ENCODE peak calls at places on chromosomes 1 and 21, in five cellular contexts. I is HepG2, X is foreskin keratinocyte, D is Karpas-422, N is uterus. G is an unnamed sample.

GRCh38 chr1:38858833-38859560 is 575 bp downstream of the RRAGC start:
- DNase-seq in D (peak; percentile 81), I (peak; percentile 39), N (peak; percentile 39), X (peak; percentile 84), G (peak; percentile 87)

GRCh38 chr1:56187410-56187809 is 392.0 kb downstream of the PLPP3 start:
- DNase-seq in D (no peak), N (no peak), I (no peak), X (no peak), G (no peak)

GRCh38 chr1:59360170-59360569 is 63.3 kb downstream of the FGGY start:
- DNase-seq in D (no peak), X (peak; percentile 54), N (no peak), I (no peak), G (no peak)

GRCh38 chr1:201476670-201477344 is 7.8 kb upstream of the PHLDA3 start:
- DNase-seq in N (peak; percentile 62), D (no peak), X (peak; percentile 94), I (no peak), G (peak; percentile 75)

GRCh38 chr21:14488805-14489204 is 57.3 kb downstream of the SAMSN1 start:
- DNase-seq in N (no peak), I (no peak), X (no peak), D (no peak), G (no peak)

GRCh38 chr1:47984175-47984789 is 12.9 kb downstream of the TRABD2B start:
- DNase-seq in D (no peak), I (no peak), N (no peak), X (no peak), G (no peak)

GRCh38 chr1:46687095-46687659 is 15.5 kb downstream of the TEX38 start:
- DNase-seq in X (no peak), N (peak; percentile 77), I (no peak), D (no peak), G (peak; percentile 84)

GRCh38 chr1:225454067-225454618 is 26.3 kb upstream of the LBR start:
- DNase-seq in D (no peak), N (no peak), I (peak; percentile 65), X (no peak), G (no peak)

GRCh38 chr1:244066954-244067716 is 16.1 kb downstream of the ZBTB18 start:
- DNase-seq in X (no peak), I (no peak), N (no peak), D (no peak), G (no peak)

GRCh38 chr1:109933856-109934711 is 23.4 kb downstream of the CSF1 start:
- DNase-seq in N (no peak), I (peak; percentile 55), X (no peak), D (no peak), G (no peak)

GRCh38 chr21:37082856-37083611 is 10.0 kb downstream of the TTC3 start:
- DNase-seq in I (peak; percentile 89), N (no peak), D (no peak), X (no peak), G (no peak)

GRCh38 chr21:36735724-36736310 is 36.9 kb downstream of the SIM2 start:
- DNase-seq in X (no peak), N (no peak), I (no peak), D (no peak), G (no peak)

GRCh38 chr1:184487561-184488200 is 100.9 kb downstream of the C1orf21 start:
- DNase-seq in X (no peak), I (no peak), N (no peak), D (no peak), G (no peak)

GRCh38 chr1:16112558-16113555 is 39.4 kb upstream of the FAM131C start:
- DNase-seq in I (peak; percentile 90), X (no peak), N (no peak), D (no peak), G (no peak)

GRCh38 chr1:203479646-203480045 is 4.0 kb downstream of the PRELP start:
- DNase-seq in N (no peak), X (no peak), I (no peak), D (no peak), G (no peak)

GRCh38 chr1:20371411-20371810 is 80.7 kb downstream of the VWA5B1 start:
- DNase-seq in D (no peak), N (no peak), X (no peak), I (no peak), G (no peak)

GRCh38 chr1:103489881-103490280 is 35.6 kb upstream of the RNPC3 start:
- DNase-seq in I (no peak), D (no peak), X (no peak), N (no peak), G (no peak)

GRCh38 chr1:219443763-219444162 is 169.1 kb downstream of the ZC3H11B start:
- DNase-seq in X (no peak), N (no peak), I (no peak), D (no peak), G (no peak)

GRCh38 chr1:24990796-24991195 is 60.7 kb upstream of the RUNX3 start:
- DNase-seq in X (no peak), D (no peak), I (no peak), N (no peak), G (no peak)

GRCh38 chr21:38037416-38037815 is 121.2 kb upstream of the KCNJ6 start:
- DNase-seq in N (no peak), I (no peak), X (peak; percentile 62), D (no peak), G (no peak)

GRCh38 chr1:229305402-229305801 is 34.5 kb downstream of the RAB4A start:
- DNase-seq in D (no peak), N (no peak), X (no peak), I (no peak), G (no peak)

GRCh38 chr1:100265931-100266830 is at the start of gene RTCA:
- DNase-seq in D (peak; percentile 99), X (peak; percentile 62), N (peak; percentile 93), I (peak; percentile 90), G (peak; percentile 99)

GRCh38 chr1:93659805-93660479 is 21.7 kb downstream of the BCAR3 start:
- DNase-seq in D (no peak), N (no peak), I (peak; percentile 73), X (no peak), G (no peak)

GRCh38 chr1:184972281-184973055 is 1.8 kb downstream of the NIBAN1 start:
- DNase-seq in I (no peak), D (peak; percentile 54), N (no peak), X (peak; percentile 50), G (no peak)

GRCh38 chr1:150320667-150320978 is 710 bp upstream of the PRPF3 start:
- DNase-seq in N (no peak), X (no peak), D (no peak), I (no peak), G (no peak)

GRCh38 chr21:45525153-45525909 is 16.9 kb downstream of the SLC19A1 start:
- DNase-seq in X (no peak), D (no peak), I (peak; percentile 92), N (peak; percentile 14), G (peak; percentile 70)

DNA sequence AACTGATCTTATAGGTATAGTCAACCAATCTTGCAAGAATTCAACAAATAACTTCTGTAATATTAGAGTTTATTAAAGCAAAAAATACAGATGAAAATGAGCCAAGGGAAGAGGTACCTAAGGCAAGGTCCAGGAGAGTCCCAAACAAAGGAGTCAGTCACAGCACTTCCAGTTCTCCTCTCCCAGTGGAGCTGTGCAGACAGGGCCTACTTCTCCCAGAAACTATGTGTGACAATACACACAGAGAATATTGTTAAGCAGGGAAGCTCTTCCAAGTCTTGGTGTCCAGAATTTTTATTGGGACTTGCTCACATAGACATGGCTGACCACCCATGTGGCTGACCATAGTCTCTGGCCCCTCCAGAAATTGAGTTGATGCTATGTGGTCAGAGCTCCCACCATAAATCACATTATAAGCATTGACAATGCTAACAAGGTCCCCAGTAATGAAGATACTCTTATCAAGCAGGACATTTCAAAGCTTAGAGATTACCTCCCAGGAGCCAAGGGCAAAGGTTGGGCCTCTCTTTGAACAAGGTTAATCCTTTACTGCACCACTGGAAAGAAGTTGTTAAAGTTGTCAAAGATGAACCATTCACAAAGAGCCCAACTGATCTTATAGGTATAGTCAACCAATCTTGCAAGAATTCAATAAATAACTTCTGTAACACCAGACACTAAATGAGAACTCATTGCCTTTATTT is 3.5 kb upstream of the CD244 start:
- DNase-seq in N (no peak), D (no peak), X (no peak), I (peak; percentile 20), G (no peak)
- H3K4me1 ChIP-seq in N (no peaks in the 10 kb centered on the region), D (no peaks in the 10 kb centered on the region), X (no peaks in the 10 kb centered on the region), I (peaks cover 28% of the 10 kb centered on the region), G (peaks cover 7% of the 10 kb centered on the region)

GRCh38 chr1:226659136-226659535 is 79.9 kb downstream of the ITPKB start:
- DNase-seq in X (no peak), D (no peak), I (no peak), N (no peak), G (no peak)
- H3K4me1 ChIP-seq in X (peaks cover 31% of the 10 kb centered on the region), D (peaks cover 12% of the 10 kb centered on the region), I (no peaks in the 10 kb centered on the region), N (peaks cover 34% of the 10 kb centered on the region), G (peaks cover 93% of the 10 kb centered on the region)

DNA sequence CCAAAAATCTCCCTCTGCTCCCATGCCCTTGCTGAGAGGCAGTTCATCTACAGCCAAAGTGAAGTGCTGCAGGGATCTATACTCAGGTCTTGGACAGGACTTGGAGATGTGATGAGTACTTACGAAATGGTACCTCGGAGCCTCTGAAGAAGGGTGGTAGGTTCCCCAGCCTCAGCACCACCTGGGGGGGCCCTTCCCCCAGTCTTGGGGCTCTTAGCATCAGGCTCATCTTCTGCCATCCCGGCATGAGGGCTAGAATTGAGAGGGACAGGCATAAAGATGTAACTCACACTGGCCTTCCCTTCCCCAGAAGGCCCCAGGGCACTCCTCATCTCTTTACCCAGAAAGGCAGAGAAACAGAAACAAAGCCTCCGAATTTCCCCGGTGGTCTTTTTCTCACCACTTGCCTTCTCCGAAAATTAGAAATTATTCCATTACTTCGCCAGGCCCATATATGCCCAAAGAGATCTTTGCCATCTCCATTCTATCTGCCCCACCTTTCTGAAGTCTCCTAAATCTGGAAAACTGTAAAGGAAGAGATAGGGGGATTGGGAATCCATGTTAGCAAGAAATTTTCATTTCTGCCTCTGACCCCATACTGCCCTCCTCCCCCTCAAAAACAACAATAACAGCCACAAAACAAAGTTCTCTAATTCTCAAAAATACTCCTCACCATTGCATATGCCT is 827 bp downstream of the RFX5 start:
- DNase-seq in I (no peak), X (no peak), D (peak; percentile 56), N (no peak), G (no peak)
- H3K4me1 ChIP-seq in I (peaks cover 19% of the 10 kb centered on the region), X (peaks cover 5% of the 10 kb centered on the region), D (peaks cover 38% of the 10 kb centered on the region), N (no peaks in the 10 kb centered on the region), G (peaks cover 14% of the 10 kb centered on the region)

GRCh38 chr1:44675186-44675585 is 672 bp downstream of the ARMH1 start:
- DNase-seq in I (no peak), D (no peak), N (no peak), X (no peak), G (peak; percentile 44)

GRCh38 chr1:44672956-44673674 is 1.2 kb downstream of the TMEM53 start:
- DNase-seq in N (no peak), I (no peak), D (no peak), X (no peak), G (peak; percentile 28)

GRCh38 chr1:44674113-44675000 is at the start of the genes ARMH1 and TMEM53:
- DNase-seq in I (peak; percentile 98), X (peak; percentile 97), N (peak; percentile 99), D (peak; percentile 100), G (peak; percentile 99)

GRCh38 chr1:44672254-44672955 is 1.9 kb downstream of the TMEM53 start:
- DNase-seq in I (no peak), D (peak; percentile 57), N (no peak), X (no peak), G (peak; percentile 66)

DNA sequence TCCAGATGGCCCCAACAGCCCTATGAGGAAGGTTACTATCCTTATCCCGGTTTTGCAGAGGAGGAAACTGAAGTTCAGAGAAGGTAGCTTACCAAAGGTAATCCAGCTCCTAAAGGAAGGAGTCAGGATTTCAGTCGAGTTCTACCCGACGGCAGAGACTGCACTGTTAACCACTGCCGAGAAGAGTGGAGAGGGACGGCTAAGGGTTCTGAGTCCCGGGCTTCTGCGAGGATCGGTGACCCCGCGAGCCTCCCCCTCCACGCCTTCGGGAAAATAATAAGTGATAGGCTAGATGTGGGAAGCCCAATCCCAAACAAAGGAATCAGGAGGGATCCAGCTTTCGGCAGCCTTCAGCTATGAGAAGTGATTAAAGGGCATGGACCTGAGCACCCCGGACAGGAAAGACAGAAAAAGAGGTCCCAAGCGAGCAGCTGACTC is 587 bp downstream of the TMEM53 start:
- DNase-seq in I (no peak), D (no peak), N (no peak), X (no peak), G (no peak)
- H3K4me1 ChIP-seq in I (peaks cover 59% of the 10 kb centered on the region), D (peaks cover 61% of the 10 kb centered on the region), N (no peaks in the 10 kb centered on the region), X (no peaks in the 10 kb centered on the region), G (peaks cover 42% of the 10 kb centered on the region)

G was measured in upper lobe of right lung.